ENCODE peak calls at places on chromosomes 6 and 20, in five cellular contexts. O is GM12878, U is NT2/D1, P is H1, L is HepG2. G is an unnamed sample.

GRCh38 chr6:48826318-48826595 is 636.8 kb downstream of the MMUT start:
- DNase-seq in U (no peak), O (no peak), P (no peak), L (no peak), G (no peak)

GRCh38 chr20:33211817-33212424 is 5.2 kb upstream of the BPIFA3 start:
- DNase-seq in O (no peak), L (peak; percentile 78), P (peak; percentile 64), U (peak; percentile 68), G (peak; percentile 67)

GRCh38 chr20:56451056-56451765 is 17.2 kb upstream of the RTF2 start:
- DNase-seq in O (no peak), L (no peak), P (no peak), U (no peak), G (no peak)

GRCh38 chr6:145704153-145704781 is 31.1 kb downstream of the EPM2A start:
- DNase-seq in U (no peak), L (no peak), O (no peak), P (no peak), G (no peak)

GRCh38 chr6:34934516-34934915 is 45.5 kb downstream of the ANKS1A start:
- DNase-seq in L (no peak), O (no peak), U (no peak), P (no peak), G (no peak)

GRCh38 chr6:98832282-98833100 is 1.9 kb upstream of the POU3F2 start:
- DNase-seq in U (no peak), P (no peak), O (no peak), L (no peak), G (no peak)

GRCh38 chr20:12130781-12131180 is 213.1 kb downstream of the BTBD3 start:
- DNase-seq in L (no peak), P (no peak), U (no peak), O (no peak), G (no peak)

GRCh38 chr6:31776563-31776960 is 566 bp downstream of the VWA7 start:
- DNase-seq in P (no peak), U (no peak), O (no peak), L (no peak), G (no peak)

GRCh38 chr6:1135726-1136414 is 176.0 kb upstream of the FOXQ1 start:
- DNase-seq in L (no peak), O (no peak), U (no peak), P (no peak), G (no peak)

GRCh38 chr20:58449703-58450138 is 60.7 kb downstream of the VAPB start:
- DNase-seq in U (no peak), P (no peak), O (no peak), L (no peak), G (no peak)

GRCh38 chr20:46708172-46708860 is 1.1 kb upstream of the SLC2A10 start:
- DNase-seq in P (peak; percentile 83), U (no peak), O (no peak), L (peak; percentile 82), G (no peak)

GRCh38 chr20:3727333-3728035 is 5.0 kb upstream of the HSPA12B start:
- DNase-seq in P (no peak), U (no peak), L (no peak), O (no peak), G (no peak)

GRCh38 chr6:31814677-31815024 is 432 bp downstream of the HSPA1L start:
- DNase-seq in O (peak; percentile 67), L (peak; percentile 96), P (peak; percentile 81), U (peak; percentile 92), G (no peak)

GRCh38 chr6:110357298-110357695 is 852 bp downstream of the METTL24 start:
- DNase-seq in O (no peak), L (no peak), P (no peak), U (no peak), G (no peak)

GRCh38 chr6:104669483-104669882 is 190.2 kb downstream of the HACE1 start:
- DNase-seq in U (no peak), P (no peak), L (no peak), O (no peak), G (no peak)

GRCh38 chr6:16764188-16764950 is 3.1 kb upstream of the ATXN1 start:
- DNase-seq in U (no peak), P (no peak), O (no peak), L (peak; percentile 53), G (no peak)

GRCh38 chr6:73585566-73586415 is 65.0 kb upstream of the EEF1A1 start:
- DNase-seq in U (no peak), O (peak; percentile 66), P (no peak), L (peak; percentile 88), G (peak; percentile 38)

GRCh38 chr6:12343122-12343439 is 52.9 kb downstream of the EDN1 start:
- DNase-seq in P (no peak), U (no peak), O (no peak), L (no peak), G (no peak)

GRCh38 chr6:125275779-125276178 is 26.0 kb downstream of the HDDC2 start:
- DNase-seq in P (no peak), U (no peak), O (no peak), L (no peak), G (no peak)

GRCh38 chr6:9139762-9140161 is 704.4 kb upstream of the SLC35B3 start:
- DNase-seq in P (no peak), U (no peak), O (no peak), L (no peak), G (no peak)

GRCh38 chr6:164370773-164371172 is 938.6 kb downstream of the C6orf118 start:
- DNase-seq in P (no peak), O (no peak), U (no peak), L (no peak), G (no peak)

GRCh38 chr20:62875419-62876355 is 14.1 kb upstream of the TCFL5 start:
- DNase-seq in U (no peak), L (peak; percentile 92), O (no peak), P (no peak), G (peak; percentile 90)

GRCh38 chr6:128725271-128726233 is 157.4 kb upstream of the LAMA2 start:
- DNase-seq in L (peak; percentile 39), O (no peak), U (no peak), P (no peak), G (peak; percentile 42)

GRCh38 chr6:170087946-170088348 is 202.9 kb downstream of the DLL1 start:
- DNase-seq in U (no peak), L (no peak), P (peak; percentile 43), O (peak; percentile 23), G (no peak)

GRCh38 chr6:149169761-149170359 is 147.7 kb upstream of the TAB2 start:
- DNase-seq in U (no peak), L (no peak), O (no peak), P (no peak), G (no peak)

GRCh38 chr20:45156728-45157127 is 18.0 kb upstream of the PI3 start:
- DNase-seq in O (no peak), L (no peak), U (no peak), P (no peak), G (no peak)

GRCh38 chr6:105713474-105714118 is 310.7 kb upstream of the PREP start:
- DNase-seq in L (no peak), U (no peak), P (no peak), O (no peak), G (no peak)

GRCh38 chr6:139764498-139764986 is 390.1 kb upstream of the CITED2 start:
- DNase-seq in P (no peak), L (peak; percentile 66), U (peak; percentile 16), O (peak; percentile 66), G (no peak)

GRCh38 chr6:4017847-4018193 is 61.1 kb downstream of the FAM217A start:
- DNase-seq in L (peak; percentile 51), U (no peak), P (no peak), O (no peak), G (peak; percentile 12)

GRCh38 chr6:9401936-9402335 is 966.6 kb upstream of the SLC35B3 start:
- DNase-seq in O (no peak), L (no peak), U (no peak), P (no peak), G (no peak)

GRCh38 chr20:56579261-56579660 is 46.2 kb downstream of the FAM209B start:
- DNase-seq in P (no peak), U (no peak), L (no peak), O (no peak), G (no peak)

GRCh38 chr6:83417880-83418663 is 12.8 kb downstream of the ME1 start:
- DNase-seq in P (no peak), O (no peak), L (peak; percentile 27), U (peak; percentile 11), G (peak; percentile 44)

GRCh38 chr6:154766993-154767392 is 33.8 kb downstream of the SCAF8 start:
- DNase-seq in P (no peak), U (no peak), O (no peak), L (no peak), G (no peak)

GRCh38 chr6:136290406-136291010 is 862 bp upstream of the BCLAF1 start:
- DNase-seq in P (peak; percentile 56), U (no peak), O (peak; percentile 44), L (peak; percentile 80), G (peak; percentile 56)

GRCh38 chr20:19786311-19786710 is 28.3 kb downstream of the RIN2 start:
- DNase-seq in U (no peak), P (no peak), L (no peak), O (no peak), G (no peak)

GRCh38 chr6:161273356-161273751 is 507 bp downstream of the AGPAT4 start:
- DNase-seq in U (no peak), L (no peak), O (no peak), P (no peak), G (no peak)

GRCh38 chr6:29926795-29927427 is 15.4 kb upstream of the HLA-A start:
- DNase-seq in L (peak; percentile 78), U (no peak), P (peak; percentile 64), O (no peak), G (no peak)

GRCh38 chr20:37145014-37145413 is 34.1 kb upstream of the RPN2 start:
- DNase-seq in O (no peak), P (no peak), U (no peak), L (no peak), G (no peak)

GRCh38 chr20:19833395-19833794 is 75.3 kb downstream of the RIN2 start:
- DNase-seq in L (no peak), U (no peak), P (no peak), O (no peak), G (no peak)

GRCh38 chr6:5766260-5766659 is 240.5 kb downstream of the NRN1 start:
- DNase-seq in L (no peak), U (no peak), P (no peak), O (no peak), G (no peak)

GRCh38 chr6:32945953-32946352 is 5.1 kb upstream of the HLA-DMB start:
- DNase-seq in U (no peak), O (no peak), P (no peak), L (no peak), G (no peak)
- TF ChIP-seq SUZ12 in U (no peak), O (no peak), P (no peak), L (no peak), G (no peak)

GRCh38 chr6:151233731-151234130 is 6.0 kb upstream of the AKAP12 start:
- DNase-seq in P (no peak), L (no peak), O (no peak), U (no peak), G (no peak)
- TF ChIP-seq SUZ12 in P (no peak), L (no peak), O (no peak), U (no peak), G (no peak)

GRCh38 chr6:28551891-28552666 is 26.4 kb downstream of the GPX5 start:
- DNase-seq in O (no peak), P (no peak), L (no peak), U (no peak), G (no peak)
- TF ChIP-seq SUZ12 in O (no peak), P (no peak), L (no peak), U (no peak), G (no peak)

GRCh38 chr6:88449770-88450169 is 283.6 kb upstream of the CNR1 start:
- DNase-seq in O (no peak), P (no peak), U (no peak), L (no peak), G (no peak)
- TF ChIP-seq SUZ12 in O (no peak), P (no peak), U (no peak), L (no peak), G (no peak)

G was measured in HEK293T.